ENCODE peak calls at places on chromosomes 4 and X, in nine cellular contexts. One of them, this sample, is unnamed.

GRCh38 chrX:16511776-16512400 is 138.1 kb upstream of the S100G start:
- DNase-seq in PC-3: no peak
- DNase-seq in GM13976: no peak
- DNase-seq in ovary: no peak
- DNase-seq in HepG2: no peak
- DNase-seq in fibroblast of mammary gland: peak; percentile 10
- DNase-seq in left lobe of liver: no peak
- DNase-seq in ecto neural progenitor cell: no peak
- DNase-seq in transverse colon: no peak
- DNase-seq in this sample: no peak

GRCh38 chr4:141126769-141127168 is 6.5 kb downstream of the RNF150 start:
- DNase-seq in PC-3: no peak
- DNase-seq in GM13976: no peak
- DNase-seq in ovary: no peak
- DNase-seq in HepG2: no peak
- DNase-seq in fibroblast of mammary gland: no peak
- DNase-seq in left lobe of liver: no peak
- DNase-seq in ecto neural progenitor cell: no peak
- DNase-seq in transverse colon: no peak
- DNase-seq in this sample: no peak

GRCh38 chr4:4704267-4704666 is 155.2 kb upstream of the MSX1 start:
- DNase-seq in PC-3: no peak
- DNase-seq in GM13976: no peak
- DNase-seq in ovary: no peak
- DNase-seq in HepG2: no peak
- DNase-seq in fibroblast of mammary gland: peak; percentile 75
- DNase-seq in left lobe of liver: no peak
- DNase-seq in ecto neural progenitor cell: no peak
- DNase-seq in transverse colon: no peak
- DNase-seq in this sample: no peak

GRCh38 chrX:148811236-148811635 is 310.8 kb downstream of the AFF2 start:
- DNase-seq in PC-3: no peak
- DNase-seq in GM13976: no peak
- DNase-seq in ovary: no peak
- DNase-seq in HepG2: no peak
- DNase-seq in fibroblast of mammary gland: peak; percentile 5
- DNase-seq in left lobe of liver: no peak
- DNase-seq in ecto neural progenitor cell: no peak
- DNase-seq in transverse colon: no peak
- DNase-seq in this sample: no peak

GRCh38 chr4:169619518-169619957 is 840 bp upstream of the CLCN3 start:
- DNase-seq in PC-3: peak; percentile 72
- DNase-seq in GM13976: peak; percentile 50
- DNase-seq in ovary: peak; percentile 17
- DNase-seq in HepG2: peak; percentile 64
- DNase-seq in fibroblast of mammary gland: peak; percentile 59
- DNase-seq in left lobe of liver: peak; percentile 62
- DNase-seq in ecto neural progenitor cell: no peak
- DNase-seq in transverse colon: peak; percentile 74
- DNase-seq in this sample: peak; percentile 77

GRCh38 chr4:117085185-117085701 is at the start of gene TRAM1L1:
- DNase-seq in PC-3: peak; percentile 55
- DNase-seq in GM13976: peak; percentile 36
- DNase-seq in ovary: peak; percentile 45
- DNase-seq in HepG2: peak; percentile 30
- DNase-seq in fibroblast of mammary gland: peak; percentile 51
- DNase-seq in left lobe of liver: no peak
- DNase-seq in ecto neural progenitor cell: peak; percentile 91
- DNase-seq in transverse colon: peak; percentile 40
- DNase-seq in this sample: peak; percentile 78

GRCh38 chr4:88002786-88003185 is 4.6 kb upstream of the PKD2 start:
- DNase-seq in PC-3: no peak
- DNase-seq in GM13976: no peak
- DNase-seq in ovary: no peak
- DNase-seq in HepG2: no peak
- DNase-seq in fibroblast of mammary gland: peak; percentile 19
- DNase-seq in left lobe of liver: no peak
- DNase-seq in ecto neural progenitor cell: no peak
- DNase-seq in transverse colon: no peak
- DNase-seq in this sample: no peak

GRCh38 chr4:180513076-180513475 is 1730.1 kb upstream of the TENM3 start:
- DNase-seq in PC-3: no peak
- DNase-seq in GM13976: no peak
- DNase-seq in ovary: no peak
- DNase-seq in HepG2: no peak
- DNase-seq in fibroblast of mammary gland: no peak
- DNase-seq in left lobe of liver: no peak
- DNase-seq in ecto neural progenitor cell: no peak
- DNase-seq in transverse colon: no peak
- DNase-seq in this sample: no peak

GRCh38 chrX:22033818-22034217 is 1.7 kb downstream of the PHEX start:
- DNase-seq in PC-3: no peak
- DNase-seq in GM13976: no peak
- DNase-seq in ovary: no peak
- DNase-seq in HepG2: no peak
- DNase-seq in fibroblast of mammary gland: no peak
- DNase-seq in left lobe of liver: no peak
- DNase-seq in ecto neural progenitor cell: no peak
- DNase-seq in transverse colon: no peak
- DNase-seq in this sample: no peak

GRCh38 chr4:47160095-47160494 is 128.7 kb downstream of the GABRB1 start:
- DNase-seq in PC-3: no peak
- DNase-seq in GM13976: no peak
- DNase-seq in ovary: no peak
- DNase-seq in HepG2: no peak
- DNase-seq in fibroblast of mammary gland: no peak
- DNase-seq in left lobe of liver: no peak
- DNase-seq in ecto neural progenitor cell: no peak
- DNase-seq in transverse colon: no peak
- DNase-seq in this sample: no peak

GRCh38 chr4:95409750-95410149 is 139.0 kb downstream of the UNC5C start:
- DNase-seq in PC-3: no peak
- DNase-seq in GM13976: no peak
- DNase-seq in ovary: no peak
- DNase-seq in HepG2: no peak
- DNase-seq in fibroblast of mammary gland: no peak
- DNase-seq in left lobe of liver: no peak
- DNase-seq in ecto neural progenitor cell: no peak
- DNase-seq in transverse colon: no peak
- DNase-seq in this sample: no peak

GRCh38 chr4:112284662-112285411 is 867 bp downstream of the TIFA start:
- DNase-seq in PC-3: peak; percentile 31
- DNase-seq in GM13976: peak; percentile 30
- DNase-seq in ovary: peak; percentile 22
- DNase-seq in HepG2: no peak
- DNase-seq in fibroblast of mammary gland: no peak
- DNase-seq in left lobe of liver: no peak
- DNase-seq in ecto neural progenitor cell: no peak
- DNase-seq in transverse colon: peak; percentile 27
- DNase-seq in this sample: peak; percentile 18

GRCh38 chrX:136376713-136377112 is 76.0 kb downstream of the ADGRG4 start:
- DNase-seq in PC-3: peak; percentile 43
- DNase-seq in GM13976: no peak
- DNase-seq in ovary: no peak
- DNase-seq in HepG2: no peak
- DNase-seq in fibroblast of mammary gland: no peak
- DNase-seq in left lobe of liver: no peak
- DNase-seq in ecto neural progenitor cell: no peak
- DNase-seq in transverse colon: no peak
- DNase-seq in this sample: no peak

GRCh38 chrX:16212436-16212835 is 45.2 kb downstream of the MAGEB17 start:
- DNase-seq in PC-3: peak; percentile 42
- DNase-seq in GM13976: peak; percentile 14
- DNase-seq in ovary: no peak
- DNase-seq in HepG2: peak; percentile 0
- DNase-seq in fibroblast of mammary gland: peak; percentile 35
- DNase-seq in left lobe of liver: peak; percentile 45
- DNase-seq in ecto neural progenitor cell: peak; percentile 47
- DNase-seq in transverse colon: no peak
- DNase-seq in this sample: peak; percentile 15

GRCh38 chr4:164779811-164780216 is 25.9 kb downstream of the SMIM31 start:
- DNase-seq in PC-3: peak; percentile 48
- DNase-seq in GM13976: peak; percentile 55
- DNase-seq in ovary: no peak
- DNase-seq in HepG2: peak; percentile 13
- DNase-seq in fibroblast of mammary gland: peak; percentile 62
- DNase-seq in left lobe of liver: no peak
- DNase-seq in ecto neural progenitor cell: peak; percentile 58
- DNase-seq in transverse colon: no peak
- DNase-seq in this sample: peak; percentile 41

GRCh38 chr4:18247189-18247588 is 225.6 kb upstream of the LCORL start:
- DNase-seq in PC-3: no peak
- DNase-seq in GM13976: no peak
- DNase-seq in ovary: no peak
- DNase-seq in HepG2: no peak
- DNase-seq in fibroblast of mammary gland: no peak
- DNase-seq in left lobe of liver: no peak
- DNase-seq in ecto neural progenitor cell: no peak
- DNase-seq in transverse colon: no peak
- DNase-seq in this sample: no peak

GRCh38 chr4:56301181-56302076 is 85.9 kb downstream of the AASDH start:
- DNase-seq in PC-3: peak; percentile 92
- DNase-seq in GM13976: peak; percentile 60
- DNase-seq in ovary: peak; percentile 36
- DNase-seq in HepG2: peak; percentile 67
- DNase-seq in fibroblast of mammary gland: peak; percentile 84
- DNase-seq in left lobe of liver: peak; percentile 73
- DNase-seq in ecto neural progenitor cell: peak; percentile 78
- DNase-seq in transverse colon: peak; percentile 77
- DNase-seq in this sample: peak; percentile 85

GRCh38 chr4:12146349-12146748 is 717.7 kb upstream of the HS3ST1 start:
- DNase-seq in PC-3: no peak
- DNase-seq in GM13976: no peak
- DNase-seq in ovary: no peak
- DNase-seq in HepG2: no peak
- DNase-seq in fibroblast of mammary gland: no peak
- DNase-seq in left lobe of liver: no peak
- DNase-seq in ecto neural progenitor cell: no peak
- DNase-seq in transverse colon: no peak
- DNase-seq in this sample: no peak

GRCh38 chr4:82084747-82085146 is 289.0 kb downstream of the HNRNPD start:
- DNase-seq in PC-3: no peak
- DNase-seq in GM13976: no peak
- DNase-seq in ovary: no peak
- DNase-seq in HepG2: no peak
- DNase-seq in fibroblast of mammary gland: no peak
- DNase-seq in left lobe of liver: no peak
- DNase-seq in ecto neural progenitor cell: no peak
- DNase-seq in transverse colon: no peak
- DNase-seq in this sample: no peak

GRCh38 chrX:120751683-120752082 is 121.8 kb upstream of the C1GALT1C1 start:
- DNase-seq in PC-3: no peak
- DNase-seq in GM13976: no peak
- DNase-seq in ovary: no peak
- DNase-seq in HepG2: no peak
- DNase-seq in fibroblast of mammary gland: no peak
- DNase-seq in left lobe of liver: no peak
- DNase-seq in ecto neural progenitor cell: no peak
- DNase-seq in transverse colon: no peak
- DNase-seq in this sample: no peak

GRCh38 chr4:125115476-125115875 is 199.3 kb upstream of the FAT4 start:
- DNase-seq in PC-3: no peak
- DNase-seq in GM13976: no peak
- DNase-seq in ovary: no peak
- DNase-seq in HepG2: no peak
- DNase-seq in fibroblast of mammary gland: peak; percentile 30
- DNase-seq in left lobe of liver: no peak
- DNase-seq in ecto neural progenitor cell: no peak
- DNase-seq in transverse colon: no peak
- DNase-seq in this sample: no peak

GRCh38 chrX:39903343-39903742 is 194.4 kb downstream of the BCOR start:
- DNase-seq in PC-3: peak; percentile 25
- DNase-seq in GM13976: no peak
- DNase-seq in ovary: no peak
- DNase-seq in HepG2: no peak
- DNase-seq in fibroblast of mammary gland: peak; percentile 72
- DNase-seq in left lobe of liver: no peak
- DNase-seq in ecto neural progenitor cell: no peak
- DNase-seq in transverse colon: no peak
- DNase-seq in this sample: no peak

GRCh38 chrX:66030505-66031317 is 9.2 kb downstream of the VSIG4 start:
- DNase-seq in PC-3: peak; percentile 13
- DNase-seq in GM13976: no peak
- DNase-seq in ovary: no peak
- DNase-seq in HepG2: peak; percentile 0
- DNase-seq in fibroblast of mammary gland: peak; percentile 31
- DNase-seq in left lobe of liver: no peak
- DNase-seq in ecto neural progenitor cell: no peak
- DNase-seq in transverse colon: peak; percentile 25
- DNase-seq in this sample: peak; percentile 0

GRCh38 chr4:20445933-20446723 is 194.4 kb downstream of the SLIT2 start:
- DNase-seq in PC-3: no peak
- DNase-seq in GM13976: no peak
- DNase-seq in ovary: no peak
- DNase-seq in HepG2: no peak
- DNase-seq in fibroblast of mammary gland: no peak
- DNase-seq in left lobe of liver: no peak
- DNase-seq in ecto neural progenitor cell: no peak
- DNase-seq in transverse colon: no peak
- DNase-seq in this sample: no peak

GRCh38 chr4:168384437-168385141 is 66.0 kb upstream of the DDX60 start:
- DNase-seq in PC-3: no peak
- DNase-seq in GM13976: no peak
- DNase-seq in ovary: no peak
- DNase-seq in HepG2: no peak
- DNase-seq in fibroblast of mammary gland: peak; percentile 11
- DNase-seq in left lobe of liver: no peak
- DNase-seq in ecto neural progenitor cell: no peak
- DNase-seq in transverse colon: peak; percentile 21
- DNase-seq in this sample: no peak

GRCh38 chr4:182560358-182560757 is 317.2 kb downstream of the TENM3 start:
- DNase-seq in PC-3: no peak
- DNase-seq in GM13976: no peak
- DNase-seq in ovary: no peak
- DNase-seq in HepG2: no peak
- DNase-seq in fibroblast of mammary gland: no peak
- DNase-seq in left lobe of liver: no peak
- DNase-seq in ecto neural progenitor cell: peak; percentile 74
- DNase-seq in transverse colon: no peak
- DNase-seq in this sample: peak; percentile 77

GRCh38 chr4:121150486-121150885 is 13.6 kb downstream of the TNIP3 start:
- DNase-seq in PC-3: no peak
- DNase-seq in GM13976: no peak
- DNase-seq in ovary: no peak
- DNase-seq in HepG2: no peak
- DNase-seq in fibroblast of mammary gland: no peak
- DNase-seq in left lobe of liver: no peak
- DNase-seq in ecto neural progenitor cell: no peak
- DNase-seq in transverse colon: no peak
- DNase-seq in this sample: no peak

GRCh38 chr4:2322801-2323200 is 60.9 kb upstream of the MXD4 start:
- DNase-seq in PC-3: no peak
- DNase-seq in GM13976: no peak
- DNase-seq in ovary: no peak
- DNase-seq in HepG2: no peak
- DNase-seq in fibroblast of mammary gland: peak; percentile 11
- DNase-seq in left lobe of liver: no peak
- DNase-seq in ecto neural progenitor cell: no peak
- DNase-seq in transverse colon: no peak
- DNase-seq in this sample: no peak

GRCh38 chr4:7183780-7184460 is 8.4 kb upstream of the SORCS2 start:
- DNase-seq in PC-3: no peak
- DNase-seq in GM13976: no peak
- DNase-seq in ovary: no peak
- DNase-seq in HepG2: no peak
- DNase-seq in fibroblast of mammary gland: no peak
- DNase-seq in left lobe of liver: no peak
- DNase-seq in ecto neural progenitor cell: peak; percentile 10
- DNase-seq in transverse colon: no peak
- DNase-seq in this sample: no peak

GRCh38 chrX:68183612-68184214 is 249.6 kb downstream of the OPHN1 start:
- DNase-seq in PC-3: peak; percentile 72
- DNase-seq in GM13976: no peak
- DNase-seq in ovary: no peak
- DNase-seq in HepG2: peak; percentile 27
- DNase-seq in fibroblast of mammary gland: peak; percentile 57
- DNase-seq in left lobe of liver: no peak
- DNase-seq in ecto neural progenitor cell: no peak
- DNase-seq in transverse colon: no peak
- DNase-seq in this sample: peak; percentile 42

GRCh38 chr4:152348670-152349069 is 187.2 kb downstream of the FBXW7 start:
- DNase-seq in PC-3: peak; percentile 33
- DNase-seq in GM13976: no peak
- DNase-seq in ovary: no peak
- DNase-seq in HepG2: no peak
- DNase-seq in fibroblast of mammary gland: peak; percentile 26
- DNase-seq in left lobe of liver: no peak
- DNase-seq in ecto neural progenitor cell: no peak
- DNase-seq in transverse colon: no peak
- DNase-seq in this sample: peak; percentile 20

This sample was measured in ACHN.